ENCODE peak calls at places on chromosomes 7 and 10, in nine cellular contexts. F is astrocyte, M is osteocyte, W is sigmoid colon, C is AG04449, H is stomach, Y is endothelial cell, A is AG04450, R is HCT116. B is an unnamed sample.

GRCh38 chr10:131786756-131787605 is 113.8 kb upstream of the PPP2R2D start:
- DNase-seq in F (peak; percentile 4), M (peak; percentile 68), W (no peak), C (no peak), H (peak; percentile 54), Y (peak; percentile 44), A (no peak), R (peak; percentile 8), B (peak; percentile 52)

GRCh38 chr7:158289761-158290523 is 297.7 kb downstream of the PTPRN2 start:
- DNase-seq in F (no peak), M (peak; percentile 73), W (peak; percentile 41), C (no peak), H (peak; percentile 21), Y (no peak), A (no peak), R (no peak), B (no peak)

GRCh38 chr10:93816123-93816747 is 58.5 kb downstream of the LGI1 start:
- DNase-seq in F (peak; percentile 45), M (no peak), W (peak; percentile 78), C (no peak), H (peak; percentile 63), Y (peak; percentile 72), A (peak; percentile 7), R (peak; percentile 60), B (no peak)

GRCh38 chr7:113805976-113806375 is 112.8 kb downstream of the PPP1R3A start:
- DNase-seq in F (peak; percentile 48), M (no peak), W (no peak), C (no peak), H (no peak), Y (no peak), A (no peak), R (no peak), B (no peak)

GRCh38 chr10:65818990-65819389 is 1106.8 kb upstream of the LRRTM3 start:
- DNase-seq in F (no peak), M (no peak), W (no peak), C (no peak), H (no peak), Y (no peak), A (no peak), R (no peak), B (no peak)

GRCh38 chr7:73623798-73624668 is at the start of gene MLXIPL:
- DNase-seq in F (no peak), M (peak; percentile 87), W (peak; percentile 80), C (no peak), H (peak; percentile 93), Y (peak; percentile 80), A (no peak), R (peak; percentile 75), B (peak; percentile 81)

GRCh38 chr7:81600608-81601007 is 169.2 kb downstream of the HGF start:
- DNase-seq in F (peak; percentile 99), M (no peak), W (no peak), C (peak; percentile 58), H (no peak), Y (no peak), A (no peak), R (no peak), B (no peak)

GRCh38 chr7:143279186-143280098 is 5.3 kb upstream of the TMEM139 start:
- DNase-seq in F (peak; percentile 73), M (no peak), W (no peak), C (no peak), H (no peak), Y (no peak), A (no peak), R (no peak), B (no peak)

GRCh38 chr10:15504101-15504840 is 133.2 kb upstream of the FAM171A1 start:
- DNase-seq in F (no peak), M (no peak), W (no peak), C (no peak), H (no peak), Y (no peak), A (no peak), R (no peak), B (no peak)

GRCh38 chr10:124648131-124648475 is 96.1 kb downstream of the FAM53B start:
- DNase-seq in F (no peak), M (no peak), W (no peak), C (no peak), H (no peak), Y (no peak), A (no peak), R (no peak), B (no peak)

GRCh38 chr10:73262105-73262730 is 9.8 kb upstream of the MRPS16 start:
- DNase-seq in F (peak; percentile 80), M (no peak), W (no peak), C (peak; percentile 52), H (no peak), Y (no peak), A (peak; percentile 43), R (peak; percentile 89), B (no peak)

GRCh38 chr10:5971315-5971832 is 6.0 kb downstream of the IL15RA start:
- DNase-seq in F (peak; percentile 83), M (peak; percentile 57), W (peak; percentile 66), C (no peak), H (peak; percentile 83), Y (no peak), A (no peak), R (no peak), B (no peak)

GRCh38 chr10:73655257-73655989 is 406 bp downstream of the SYNPO2L start:
- DNase-seq in F (no peak), M (no peak), W (no peak), C (no peak), H (no peak), Y (no peak), A (no peak), R (no peak), B (no peak)

GRCh38 chr7:138926241-138926612 is 55.0 kb downstream of the KIAA1549 start:
- DNase-seq in F (no peak), M (no peak), W (no peak), C (no peak), H (no peak), Y (no peak), A (no peak), R (no peak), B (no peak)

GRCh38 chr7:23276381-23276780 is 22.8 kb upstream of the MALSU1 start:
- DNase-seq in F (no peak), M (no peak), W (no peak), C (no peak), H (no peak), Y (peak; percentile 11), A (no peak), R (no peak), B (no peak)

GRCh38 chr7:23044581-23044980 is 30.7 kb upstream of the HYCC1 start:
- DNase-seq in F (no peak), M (no peak), W (no peak), C (no peak), H (no peak), Y (no peak), A (no peak), R (no peak), B (no peak)

GRCh38 chr7:24824896-24825295 is 67.6 kb upstream of the GSDME start:
- DNase-seq in F (no peak), M (no peak), W (no peak), C (no peak), H (no peak), Y (no peak), A (no peak), R (no peak), B (no peak)

GRCh38 chr7:34425631-34426384 is 232.2 kb upstream of the NPSR1 start:
- DNase-seq in F (no peak), M (no peak), W (no peak), C (no peak), H (no peak), Y (no peak), A (no peak), R (no peak), B (no peak)

GRCh38 chr7:34425194-34425593 is 232.8 kb upstream of the NPSR1 start:
- DNase-seq in F (no peak), M (no peak), W (no peak), C (no peak), H (no peak), Y (no peak), A (no peak), R (no peak), B (no peak)

GRCh38 chr7:34430456-34430855 is 227.6 kb upstream of the NPSR1 start:
- DNase-seq in F (peak; percentile 67), M (no peak), W (no peak), C (peak; percentile 23), H (no peak), Y (peak; percentile 26), A (no peak), R (peak; percentile 4), B (no peak)
- TF ChIP-seq CTCF in F (peak; percentile 52), M (peak; percentile 46), W (no peak), C (peak; percentile 44), H (no peak), Y (peak; percentile 29), A (peak; percentile 39), R (peak; percentile 63), B (peak; percentile 57)

GRCh38 chr7:128954150-128954549 is 16.4 kb downstream of the IRF5 start:
- DNase-seq in F (no peak), M (no peak), W (no peak), C (no peak), H (no peak), Y (no peak), A (no peak), R (no peak), B (no peak)
- TF ChIP-seq CTCF in F (no peak), M (no peak), W (no peak), C (no peak), H (no peak), Y (no peak), A (no peak), R (no peak), B (no peak)

GRCh38 chr7:66903360-66904062 is 17.5 kb upstream of the TMEM248 start:
- DNase-seq in F (no peak), M (no peak), W (no peak), C (no peak), H (no peak), Y (no peak), A (no peak), R (no peak), B (no peak)

GRCh38 chr7:66904063-66904593 is 16.9 kb upstream of the TMEM248 start:
- DNase-seq in F (no peak), M (no peak), W (no peak), C (no peak), H (no peak), Y (no peak), A (no peak), R (no peak), B (no peak)

GRCh38 chr7:66907731-66908130 is 13.3 kb upstream of the TMEM248 start:
- DNase-seq in F (no peak), M (no peak), W (no peak), C (no peak), H (no peak), Y (no peak), A (no peak), R (no peak), B (no peak)

GRCh38 chr7:66905243-66905642 is 15.8 kb upstream of the TMEM248 start:
- DNase-seq in F (no peak), M (no peak), W (no peak), C (no peak), H (no peak), Y (no peak), A (no peak), R (no peak), B (no peak)

GRCh38 chr7:66905689-66906088 is 15.3 kb upstream of the TMEM248 start:
- DNase-seq in F (no peak), M (no peak), W (no peak), C (no peak), H (no peak), Y (no peak), A (no peak), R (no peak), B (no peak)
- TF ChIP-seq CTCF in F (no peak), M (no peak), W (no peak), C (no peak), H (no peak), Y (no peak), A (peak; percentile 29), R (no peak), B (peak; percentile 32)

GRCh38 chr10:34006471-34006870 is 672.0 kb upstream of the NRP1 start:
- DNase-seq in F (no peak), M (no peak), W (no peak), C (no peak), H (no peak), Y (no peak), A (no peak), R (no peak), B (no peak)
- TF ChIP-seq CTCF in F (no peak), M (no peak), W (no peak), C (no peak), H (no peak), Y (no peak), A (no peak), R (no peak), B (no peak)